ENCODE peak calls at places on chromosome 14, in four cellular contexts. Y is adrenal gland, K is esophagus squamous epithelium, C is tibial nerve. E is an unnamed sample. For H3K4me1, the result is how much of the 10 kb centered on the place peaks cover.

GRCh38 chr14:103207404-103208072 is 84.3 kb downstream of the TNFAIP2 start:
- DNase-seq in Y (no peak), K (no peak), C (no peak), E (peak)

GRCh38 chr14:79544671-79545070 is 666.6 kb downstream of the DIO2 start:
- DNase-seq in Y (no peak), K (no peak), C (no peak), E (no peak)

GRCh38 chr14:38404616-38405015 is 148.7 kb upstream of the CLEC14A start:
- DNase-seq in Y (no peak), K (no peak), C (no peak), E (no peak)

GRCh38 chr14:58919262-58919661 is 269.2 kb upstream of the DAAM1 start:
- DNase-seq in Y (no peak), K (no peak), C (no peak), E (no peak)

GRCh38 chr14:105486974-105487448 is 325 bp downstream of the CRIP1 start:
- DNase-seq in Y (no peak), K (no peak), C (no peak), E (peak)

GRCh38 chr14:99359906-99360305 is 87.9 kb upstream of the BCL11B start:
- DNase-seq in Y (no peak), K (no peak), C (no peak), E (no peak)

GRCh38 chr14:89383171-89383845 is 33.7 kb downstream of the FOXN3 start:
- DNase-seq in Y (peak), K (no peak), C (no peak), E (no peak)

GRCh38 chr14:36510078-36510799 is 9.8 kb downstream of the NKX2-1 start:
- DNase-seq in Y (no peak), K (no peak), C (no peak), E (no peak)

GRCh38 chr14:50501642-50502041 is 30.7 kb downstream of the MAP4K5 start:
- DNase-seq in Y (no peak), K (no peak), C (no peak), E (no peak)

GRCh38 chr14:36194645-36195044 is 18.1 kb upstream of the PTCSC3 start:
- DNase-seq in Y (no peak), K (no peak), C (no peak), E (no peak)

GRCh38 chr14:92074555-92074954 is 31.8 kb downstream of the ATXN3 start:
- DNase-seq in Y (no peak), K (no peak), C (no peak), E (no peak)

GRCh38 chr14:93965287-93965821 is 11.0 kb downstream of the ASB2 start:
- DNase-seq in Y (no peak), K (no peak), C (no peak), E (no peak)

GRCh38 chr14:93962701-93963601 is 13.4 kb downstream of the ASB2 start:
- DNase-seq in Y (peak), K (no peak), C (no peak), E (no peak)

GRCh38 chr14:93964820-93965286 is 11.5 kb downstream of the ASB2 start:
- DNase-seq in Y (no peak), K (no peak), C (no peak), E (no peak)

GRCh38 chr14:93963692-93964091 is 12.7 kb downstream of the ASB2 start:
- DNase-seq in Y (no peak), K (no peak), C (no peak), E (no peak)

DNA sequence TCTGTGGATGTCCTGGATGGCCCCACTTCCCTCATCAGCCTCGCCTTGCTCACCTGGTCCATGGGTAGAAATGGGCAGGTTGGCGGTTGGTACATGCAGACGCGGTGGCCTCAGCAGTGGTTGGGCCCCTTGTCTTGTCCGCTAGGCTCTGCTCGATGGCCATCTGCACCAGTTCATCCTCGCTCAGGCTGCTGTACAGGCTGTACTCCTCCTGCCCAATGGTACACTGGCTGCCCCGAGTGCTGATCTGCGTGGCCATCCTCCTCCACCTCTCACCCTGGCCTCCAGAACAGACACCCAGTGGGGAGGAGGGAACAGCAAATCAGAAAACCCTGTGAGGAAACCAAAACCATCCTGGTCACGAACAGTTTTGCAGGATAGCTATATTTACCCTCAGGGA is 12.1 kb downstream of the ASB2 start:
- DNase-seq in Y (no peak), K (no peak), C (no peak), E (no peak)
- H3K4me1 ChIP-seq in Y (under half), K (under half), C (under half), E (under half)

DNA sequence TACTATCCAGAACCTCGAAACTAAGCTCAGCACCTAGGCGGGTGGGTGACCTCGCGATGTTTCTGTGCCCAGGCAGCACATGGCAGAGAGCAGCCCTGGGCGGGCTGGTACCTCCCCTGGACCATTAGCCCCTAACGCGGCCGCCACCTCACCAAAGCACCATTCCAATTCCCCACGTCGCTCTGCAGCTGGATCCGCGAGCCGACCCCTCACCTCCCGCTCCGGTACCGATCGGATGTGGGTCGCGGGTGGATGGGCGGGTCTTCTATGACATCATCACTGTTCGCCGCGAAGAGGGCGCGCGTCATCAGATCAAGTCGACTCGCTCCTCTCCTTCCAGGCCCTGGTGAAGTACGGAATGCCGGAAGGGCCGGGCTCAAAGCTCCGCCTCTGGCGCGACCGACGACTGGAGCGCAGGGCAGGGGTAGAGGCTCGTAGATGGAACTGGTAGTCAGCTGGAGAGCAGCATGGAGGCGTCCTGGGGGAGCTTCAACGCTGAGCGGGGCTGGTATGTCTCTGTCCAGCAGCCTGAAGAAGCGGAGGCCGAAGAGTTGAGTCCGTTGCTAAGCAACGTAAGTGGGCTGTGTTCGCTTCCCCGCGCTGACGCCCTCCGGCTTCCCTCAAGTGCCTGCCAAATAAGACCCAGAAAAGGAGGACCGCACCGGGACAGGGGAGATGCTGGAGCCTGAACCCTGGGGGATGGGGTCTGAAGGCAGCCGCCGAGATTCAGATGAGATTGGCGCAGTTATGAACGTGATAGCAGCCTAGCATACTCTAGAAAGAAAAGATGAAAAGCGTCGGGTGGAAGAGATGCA is at the start of the genes SLC38A6 and TRMT5:
- DNase-seq in Y (peak), K (peak), C (peak), E (peak)
- TF ChIP-seq POLR2A in Y (peak), K (peak), C (peak), E (no peak)

GRCh38 chr14:69090187-69090789 is 62.6 kb downstream of the DCAF5 start:
- DNase-seq in Y (no peak), K (no peak), C (no peak), E (no peak)

GRCh38 chr14:69087061-69087461 is 65.9 kb downstream of the DCAF5 start:
- DNase-seq in Y (no peak), K (no peak), C (no peak), E (no peak)

GRCh38 chr14:69086537-69086936 is 66.4 kb downstream of the DCAF5 start:
- DNase-seq in Y (no peak), K (no peak), C (no peak), E (no peak)

GRCh38 chr14:69091695-69092094 is 61.2 kb downstream of the DCAF5 start:
- DNase-seq in Y (no peak), K (no peak), C (no peak), E (no peak)

DNA sequence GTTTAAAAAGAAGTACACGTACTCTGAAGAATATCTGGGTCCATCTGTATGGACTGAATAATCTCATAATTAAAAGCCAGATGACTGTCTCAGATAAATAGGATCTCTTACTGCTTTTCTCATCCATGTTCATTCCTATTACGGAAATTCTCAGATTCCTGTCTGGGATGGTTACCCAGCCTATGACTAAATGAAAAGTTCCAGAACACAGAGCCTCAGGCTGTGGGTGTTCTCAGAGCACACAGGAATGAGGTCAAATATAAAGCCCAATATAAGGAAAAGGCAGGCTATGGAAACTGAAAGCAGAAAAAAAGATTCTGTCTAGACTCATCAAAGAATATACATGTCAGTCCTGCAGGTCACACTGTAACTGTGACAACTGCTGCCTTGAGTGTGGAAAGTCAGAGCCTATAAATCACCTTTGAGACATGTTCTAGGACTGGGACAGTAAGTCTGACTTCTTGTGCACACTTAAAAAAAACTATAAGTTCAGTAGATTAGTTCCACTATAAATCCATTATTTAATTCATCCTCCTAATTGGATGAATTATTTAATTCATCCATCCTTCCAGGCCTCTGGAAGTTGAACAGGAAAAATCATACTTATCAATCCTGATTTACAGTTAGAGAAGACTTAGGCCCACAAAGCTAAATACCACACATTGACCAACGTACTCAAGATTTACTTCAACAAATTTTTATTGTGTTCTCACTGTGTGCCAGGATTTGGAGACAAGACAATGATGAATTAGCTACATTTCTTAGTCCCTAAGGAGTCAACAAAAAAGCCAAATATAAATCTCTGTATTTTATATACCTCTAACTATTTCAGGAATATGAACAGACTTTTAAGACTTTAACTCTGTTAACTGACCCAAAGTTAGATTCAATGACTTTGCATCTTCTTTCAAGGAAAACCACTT is 64.1 kb downstream of the DCAF5 start:
- DNase-seq in Y (no peak), K (no peak), C (no peak), E (no peak)
- H3K4me1 ChIP-seq in Y (under half), K (under half), C (under half), E (under half)

DNA sequence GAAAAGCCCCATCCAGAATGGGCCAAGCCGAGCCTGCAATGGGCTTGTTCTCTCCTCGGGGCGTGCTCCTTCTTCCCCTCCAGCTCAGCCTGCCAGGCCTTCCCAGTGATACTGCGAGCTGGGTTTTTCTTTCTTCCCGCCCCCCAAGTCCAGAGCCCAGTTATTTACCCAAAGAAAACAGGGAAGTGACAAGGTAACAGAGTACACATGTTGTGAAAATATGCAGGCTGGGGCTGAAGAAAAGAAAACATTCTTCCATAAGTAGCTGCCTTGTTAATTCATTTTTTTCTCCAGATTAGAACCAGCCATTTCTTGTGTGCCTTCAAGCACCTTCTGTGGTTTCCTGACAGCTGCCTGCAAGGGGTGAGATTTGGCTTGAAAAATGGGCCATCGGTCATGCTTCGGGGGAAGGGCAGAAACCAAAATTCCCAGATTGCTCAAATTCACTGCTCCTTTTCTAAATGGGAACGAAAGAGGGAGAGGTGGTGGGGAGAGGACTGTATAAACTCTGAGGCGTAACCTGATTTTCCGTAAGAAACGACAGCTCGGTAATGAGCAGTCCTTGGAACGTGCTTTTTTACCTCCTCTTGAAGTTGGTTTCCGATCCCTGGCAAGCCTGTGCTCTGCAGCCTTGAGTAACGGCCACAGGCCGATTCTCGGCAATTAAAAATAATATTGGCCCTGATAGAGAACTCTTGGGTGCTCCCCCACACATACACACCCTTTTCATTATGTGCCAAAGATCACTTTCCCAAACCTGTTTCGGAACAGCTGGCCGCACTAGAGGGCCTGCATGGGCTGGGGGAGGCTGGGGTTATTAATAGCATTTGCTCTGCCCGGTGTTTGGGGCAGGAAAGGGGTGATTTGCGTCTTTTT is 229.4 kb downstream of the ZFP36L1 start:
- DNase-seq in Y (no peak), K (no peak), C (no peak), E (peak)
- TF ChIP-seq POLR2A in Y (no peak), K (no peak), C (no peak), E (no peak)

DNA sequence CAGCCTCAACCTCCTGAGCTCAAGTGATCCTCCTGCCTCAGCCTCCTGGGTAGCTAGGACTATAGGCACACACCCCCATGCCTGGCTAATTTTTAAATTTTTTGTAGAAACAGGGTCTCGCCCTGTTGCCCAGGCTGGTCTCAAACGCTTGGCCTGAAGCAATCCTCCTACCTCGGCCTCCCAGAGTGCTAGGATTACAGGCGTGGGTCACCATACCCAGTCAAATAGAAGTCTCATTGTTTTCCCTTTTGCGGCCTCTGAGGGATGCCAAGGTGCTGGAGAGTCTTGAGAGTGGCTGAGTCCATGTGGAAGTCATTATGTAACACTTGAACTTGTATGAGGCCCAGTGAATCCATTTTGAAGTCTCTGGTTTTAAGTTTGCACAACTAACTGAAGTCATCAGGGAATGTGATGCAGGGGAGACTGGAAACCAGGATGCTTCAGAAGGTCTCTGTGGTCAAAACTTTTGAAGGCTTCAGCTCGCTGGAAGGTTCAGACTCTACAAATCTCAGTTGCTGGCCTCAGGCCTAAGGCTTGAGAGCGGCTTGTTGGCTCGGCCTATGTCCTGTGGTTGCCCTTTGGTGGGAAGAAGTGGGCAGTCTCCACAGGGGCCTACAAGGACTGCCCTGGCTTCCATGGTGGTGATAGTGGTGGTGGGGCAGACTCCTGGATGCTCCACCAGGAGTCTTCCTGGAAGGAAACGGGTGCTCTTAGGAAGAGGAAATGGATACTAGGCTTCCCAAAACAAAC is 29.2 kb downstream of the GALNT16 start:
- DNase-seq in Y (peak), K (no peak), C (no peak), E (no peak)
- H3K4me1 ChIP-seq in Y (under half), K (under half), C (under half), E (under half)

GRCh38 chr14:24296341-24297157 is 3.0 kb downstream of the DHRS1 start:
- DNase-seq in Y (peak), K (no peak), C (no peak), E (peak)
- TF ChIP-seq POLR2A in Y (no peak), K (no peak), C (no peak), E (no peak)

GRCh38 chr14:26175659-26176058 is 422.2 kb downstream of the NOVA1 start:
- DNase-seq in Y (no peak), K (no peak), C (no peak), E (no peak)
- H3K4me1 ChIP-seq in Y (under half), K (under half), C (under half), E (under half)

DNA sequence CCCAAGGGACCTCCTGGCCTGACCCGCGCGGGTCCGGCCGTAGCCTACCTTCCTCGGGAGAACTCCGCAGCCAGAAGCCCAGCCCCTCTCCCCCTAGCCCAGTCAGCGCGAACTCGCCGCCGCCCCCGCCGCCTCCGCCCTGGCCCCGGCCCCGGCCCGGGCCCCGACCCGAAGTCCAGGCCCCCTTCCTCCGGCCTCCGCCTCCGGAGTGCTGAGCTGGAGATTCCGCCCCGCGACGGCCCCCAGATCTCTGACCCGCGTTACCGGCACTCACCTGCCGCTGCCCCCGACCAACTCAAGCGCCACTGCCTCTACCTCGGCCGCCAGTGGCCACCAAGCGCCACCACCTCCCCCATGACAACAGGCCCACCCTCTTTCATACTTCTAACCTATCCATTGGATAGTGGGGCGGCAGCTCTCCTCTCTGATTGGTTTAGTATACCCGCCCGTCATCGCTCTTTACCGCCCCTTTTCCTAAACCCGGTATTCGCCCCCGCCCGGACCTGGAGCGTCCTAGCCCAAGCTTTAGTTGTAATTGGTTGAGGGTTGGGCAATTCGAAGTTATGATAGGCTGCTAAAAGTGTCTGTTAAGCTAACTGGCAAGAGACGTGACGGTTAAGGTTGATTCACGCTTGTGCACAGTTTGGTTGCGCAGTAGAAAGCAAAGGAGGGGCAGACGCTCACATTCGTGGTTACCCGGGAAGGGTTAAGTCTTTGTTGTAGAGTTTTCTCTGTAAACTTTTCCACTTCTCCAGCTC is at the start of gene NUMB:
- DNase-seq in Y (peak), K (peak), C (peak), E (peak)
- TF ChIP-seq POLR2A in Y (peak), K (peak), C (peak), E (peak)

GRCh38 chr14:76577837-76578236 is 183.4 kb upstream of the VASH1 start:
- DNase-seq in Y (no peak), K (no peak), C (no peak), E (no peak)

GRCh38 chr14:76582447-76582846 is 178.8 kb upstream of the VASH1 start:
- DNase-seq in Y (no peak), K (no peak), C (no peak), E (no peak)

GRCh38 chr14:76580967-76581366 is 180.3 kb upstream of the VASH1 start:
- DNase-seq in Y (no peak), K (no peak), C (no peak), E (no peak)

GRCh38 chr14:76581592-76581991 is 179.7 kb upstream of the VASH1 start:
- DNase-seq in Y (no peak), K (no peak), C (no peak), E (no peak)

DNA sequence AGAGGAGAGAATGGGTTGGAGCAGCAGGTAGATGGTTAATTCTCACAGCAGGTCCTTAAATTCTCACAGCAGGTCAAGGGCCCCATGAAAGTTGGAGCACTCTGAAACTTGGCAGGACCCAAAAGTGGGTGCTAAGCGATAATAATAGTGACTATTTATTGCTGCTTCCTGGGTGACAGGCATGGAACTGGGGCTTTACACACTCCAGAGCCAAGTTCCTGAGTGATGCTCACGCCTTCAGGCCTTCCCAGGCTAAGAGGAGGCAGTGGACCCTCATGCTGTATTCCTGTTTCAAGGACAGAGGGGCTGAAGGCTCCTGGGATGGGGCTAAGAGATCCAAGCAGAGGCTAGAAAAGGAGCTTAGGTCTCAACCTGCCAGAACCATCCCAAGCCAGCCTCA is 180.9 kb upstream of the VASH1 start:
- DNase-seq in Y (no peak), K (no peak), C (no peak), E (no peak)
- H3K4me1 ChIP-seq in Y (under half), K (under half), C (under half), E (under half)